ENCODE peak calls at places on chromosomes 6 and 20, in nine cellular contexts. F, E, Q, J, C, U, O, K and H are unnamed samples.

GRCh38 chr6:45650527-45651135 is 272.9 kb upstream of the SUPT3H start:
- DNase-seq in F (no peak), E (no peak), Q (no peak), J (no peak), C (no peak), U (no peak), O (no peak), K (no peak), H (peak)

GRCh38 chr6:32838114-32838958 is at the start of gene TAP2:
- DNase-seq in F (peak), E (peak), Q (peak), J (peak), C (peak), U (peak), O (peak), K (peak), H (peak)

GRCh38 chr6:169146536-169146935 is 107.1 kb downstream of the THBS2 start:
- DNase-seq in F (no peak), E (peak), Q (no peak), J (no peak), C (no peak), U (no peak), O (no peak), K (no peak), H (no peak)

GRCh38 chr20:56626367-56627121 is 2.6 kb upstream of the TFAP2C start:
- DNase-seq in F (no peak), E (peak), Q (no peak), J (no peak), C (peak), U (peak), O (peak), K (no peak), H (no peak)

GRCh38 chr20:41005361-41005729 is 23.3 kb upstream of the TOP1 start:
- DNase-seq in F (no peak), E (no peak), Q (no peak), J (peak), C (no peak), U (no peak), O (no peak), K (peak), H (peak)

GRCh38 chr6:99612551-99613397 is 6.1 kb downstream of the PRDM13 start:
- DNase-seq in F (no peak), E (no peak), Q (no peak), J (peak), C (no peak), U (peak), O (no peak), K (no peak), H (no peak)

GRCh38 chr6:68427630-68428029 is 207.5 kb upstream of the ADGRB3 start:
- DNase-seq in F (no peak), E (no peak), Q (no peak), J (no peak), C (no peak), U (no peak), O (no peak), K (no peak), H (no peak)

GRCh38 chr6:106547053-106547414 is 82.3 kb downstream of the RTN4IP1 start:
- DNase-seq in F (no peak), E (no peak), Q (no peak), J (no peak), C (no peak), U (no peak), O (no peak), K (no peak), H (no peak)